ENCODE peak calls at places on chromosomes 2 and 18, in six cellular contexts. P is anterior cingulate cortex, M is fibroblast of mammary gland, T is Kasumi-1, E is NCI-H524, Y is breast epithelium. H is an unnamed sample.
A peak's percentile ranks its signal among the peaks of the same experiment; 100 is the strongest.

GRCh38 chr2:24456610-24457556 is 34.2 kb upstream of the NCOA1 start:
- DNase-seq in Y (no peak), T (peak; percentile 21), E (no peak), P (no peak), M (peak; percentile 87), H (no peak)

GRCh38 chr2:176830362-176830761 is 382.2 kb upstream of the HNRNPA3 start:
- DNase-seq in Y (no peak), M (no peak), P (no peak), E (peak; percentile 40), T (peak; percentile 22), H (no peak)

GRCh38 chr2:196970089-196970488 is 43.6 kb upstream of the PGAP1 start:
- DNase-seq in T (no peak), E (no peak), Y (no peak), M (peak; percentile 28), P (no peak), H (no peak)

GRCh38 chr18:48581206-48581605 is 42.4 kb downstream of the CTIF start:
- DNase-seq in M (no peak), P (no peak), E (no peak), T (no peak), Y (no peak), H (no peak)

GRCh38 chr2:10256031-10256524 is 46.6 kb upstream of the HPCAL1 start:
- DNase-seq in Y (peak; percentile 30), M (no peak), T (no peak), P (no peak), E (no peak), H (no peak)

GRCh38 chr2:157931542-157931941 is 55.4 kb upstream of the ACVR1 start:
- DNase-seq in Y (no peak), E (no peak), P (no peak), M (no peak), T (no peak), H (no peak)

GRCh38 chr2:8551622-8552074 is 130.2 kb upstream of the ID2 start:
- DNase-seq in E (no peak), T (no peak), Y (no peak), M (no peak), P (no peak), H (no peak)

GRCh38 chr2:158191569-158191968 is 89.9 kb downstream of the UPP2 start:
- DNase-seq in E (no peak), M (no peak), P (no peak), T (no peak), Y (no peak), H (no peak)

GRCh38 chr2:235669983-235670962 is 176.4 kb downstream of the AGAP1 start:
- DNase-seq in Y (peak; percentile 61), M (peak; percentile 79), P (peak; percentile 53), E (peak; percentile 56), T (no peak), H (peak; percentile 43)